ENCODE peak calls at places on chromosomes 2 and 18, in eight cellular contexts. W is D341Med; H is NCI-H510A; L is stimulated activated CD4-positive, alpha-beta T cell treated with anti-CD3 and anti-CD28 coated beads, Interleukin-12 subunit alpha, Interleukin-12 subunit beta, amount 100 ng/mL, for 4 hours; P is frontal cortex; Q is lower leg skin; Z is T-cell; X is NCI-H2029 treated with DMSO at 0.1 percent for 48 hours. F is an unnamed sample.

GRCh38 chr2:236888766-236889035 is 197.0 kb upstream of the COPS8 start:
- DNase-seq in Z (no peak), H (no peak), X (no peak), W (no peak), P (no peak), L (no peak), Q (no peak), F (no peak)

GRCh38 chr2:147688252-147688651 is 156.6 kb upstream of the ACVR2A start:
- DNase-seq in L (no peak), X (no peak), H (no peak), P (no peak), Z (no peak), Q (no peak), W (no peak), F (no peak)

GRCh38 chr18:31563778-31564177 is 27.9 kb upstream of the TTR start:
- DNase-seq in H (no peak), Q (no peak), Z (no peak), W (no peak), L (no peak), P (no peak), X (no peak), F (no peak)

GRCh38 chr18:36700955-36701354 is 127.8 kb downstream of the TPGS2 start:
- DNase-seq in Z (no peak), X (no peak), Q (no peak), L (no peak), P (no peak), W (no peak), H (no peak), F (no peak)

GRCh38 chr2:27959496-27959895 is 69.0 kb downstream of the BABAM2 start:
- DNase-seq in Q (peak), L (no peak), Z (no peak), P (no peak), W (no peak), X (no peak), H (no peak), F (no peak)

GRCh38 chr2:24507511-24507910 is 16.5 kb downstream of the NCOA1 start:
- DNase-seq in H (no peak), Q (no peak), W (no peak), Z (no peak), P (no peak), L (no peak), X (no peak), F (no peak)

GRCh38 chr2:202376460-202377307 is 557 bp downstream of the BMPR2 start:
- DNase-seq in Q (no peak), H (no peak), W (peak), X (no peak), P (peak), Z (peak), L (peak), F (no peak)

GRCh38 chr2:10145519-10146357 is 23.2 kb downstream of the RRM2 start:
- DNase-seq in Q (no peak), P (no peak), L (no peak), X (no peak), H (no peak), Z (no peak), W (no peak), F (no peak)

GRCh38 chr2:237541242-237541641 is 25.1 kb upstream of the PRLH start:
- DNase-seq in W (no peak), P (no peak), Z (no peak), L (no peak), H (no peak), X (no peak), Q (no peak), F (no peak)

GRCh38 chr2:63040586-63040985 is 10.0 kb upstream of the OTX1 start:
- DNase-seq in X (no peak), W (no peak), Q (no peak), H (no peak), L (no peak), P (no peak), Z (no peak), F (no peak)

GRCh38 chr2:71385008-71385407 is 53.4 kb downstream of the ZNF638 start:
- DNase-seq in Q (no peak), P (no peak), W (no peak), X (no peak), Z (no peak), L (no peak), H (no peak), F (no peak)

GRCh38 chr2:113060396-113060795 is 1.4 kb downstream of the IL36RN start:
- DNase-seq in P (no peak), L (no peak), X (no peak), W (no peak), Q (peak), Z (no peak), H (no peak), F (no peak)

GRCh38 chr2:177501186-177501585 is 108.6 kb downstream of the AGPS start:
- DNase-seq in X (no peak), H (no peak), P (no peak), W (no peak), L (no peak), Q (no peak), Z (no peak), F (no peak)

GRCh38 chr2:232300894-232301387 is 77.6 kb upstream of the ALPP start:
- DNase-seq in X (no peak), Q (no peak), H (no peak), Z (no peak), L (no peak), P (no peak), W (no peak), F (no peak)

GRCh38 chr2:231521-232185 is 32.2 kb downstream of the SH3YL1 start:
- DNase-seq in W (no peak), H (no peak), X (no peak), P (peak), Z (no peak), L (no peak), Q (no peak), F (no peak)

GRCh38 chr18:44238911-44239310 is 441.8 kb upstream of the SETBP1 start:
- DNase-seq in X (no peak), Q (no peak), P (no peak), W (no peak), Z (no peak), H (no peak), L (no peak), F (no peak)

GRCh38 chr2:238101891-238102841 is 2.0 kb downstream of the ESPNL start:
- DNase-seq in X (no peak), Q (no peak), W (peak), L (no peak), H (no peak), P (no peak), Z (no peak), F (no peak)

GRCh38 chr2:168841445-168841844 is 39.0 kb downstream of the NOSTRIN start:
- DNase-seq in W (no peak), Q (no peak), P (no peak), X (peak), Z (no peak), H (no peak), L (no peak), F (no peak)

GRCh38 chr2:118830121-118830520 is 17.3 kb downstream of the EN1 start:
- DNase-seq in X (no peak), Z (no peak), L (no peak), W (no peak), Q (no peak), P (no peak), H (no peak), F (no peak)

GRCh38 chr2:198287706-198288105 is 483.3 kb downstream of the PLCL1 start:
- DNase-seq in X (no peak), W (no peak), Q (no peak), P (no peak), L (no peak), Z (no peak), H (no peak), F (no peak)

GRCh38 chr2:368386-368785 is 80.5 kb upstream of the ALKAL2 start:
- DNase-seq in Q (no peak), H (no peak), P (no peak), X (no peak), Z (no peak), W (no peak), L (no peak), F (no peak)

GRCh38 chr2:69559696-69560482 is 83.7 kb downstream of the AAK1 start:
- DNase-seq in W (peak), X (peak), Z (no peak), H (peak), P (no peak), L (no peak), Q (no peak), F (no peak)